ENCODE peak calls at places on chromosome 20, in ten cellular contexts. One of them, this sample, is unnamed.

GRCh38 chr20:61964675-61965605 is 100.7 kb downstream of the TAF4 start:
- DNase-seq in retina: no peak
- DNase-seq in NB4: no peak
- DNase-seq in HT1080: no peak
- DNase-seq in GM12864: no peak
- DNase-seq in NCI-H1092 treated with DMSO at 0.1 percent for 48 hours: no peak
- DNase-seq in ovary: peak; percentile 11
- DNase-seq in stimulated activated CD4-positive, alpha-beta T cell treated with anti-CD3 and anti-CD28 coated beads, TNF-alpha, amount 100 ng/mL, for 48 hours: no peak
- DNase-seq in B cell: no peak
- DNase-seq in NCI-H460: no peak
- DNase-seq in this sample: no peak

GRCh38 chr20:568097-568864 is 24.7 kb upstream of the CSNK2A1 start:
- DNase-seq in retina: peak; percentile 22
- DNase-seq in NB4: no peak
- DNase-seq in HT1080: no peak
- DNase-seq in GM12864: no peak
- DNase-seq in NCI-H1092 treated with DMSO at 0.1 percent for 48 hours: no peak
- DNase-seq in ovary: no peak
- DNase-seq in stimulated activated CD4-positive, alpha-beta T cell treated with anti-CD3 and anti-CD28 coated beads, TNF-alpha, amount 100 ng/mL, for 48 hours: no peak
- DNase-seq in B cell: no peak
- DNase-seq in NCI-H460: no peak
- DNase-seq in this sample: no peak

GRCh38 chr20:16215056-16215455 is 358.2 kb downstream of the KIF16B start:
- DNase-seq in retina: no peak
- DNase-seq in NB4: no peak
- DNase-seq in HT1080: no peak
- DNase-seq in GM12864: no peak
- DNase-seq in NCI-H1092 treated with DMSO at 0.1 percent for 48 hours: no peak
- DNase-seq in ovary: no peak
- DNase-seq in stimulated activated CD4-positive, alpha-beta T cell treated with anti-CD3 and anti-CD28 coated beads, TNF-alpha, amount 100 ng/mL, for 48 hours: no peak
- DNase-seq in B cell: no peak
- DNase-seq in NCI-H460: no peak
- DNase-seq in this sample: no peak

GRCh38 chr20:36066777-36067176 is 87.8 kb upstream of the EPB41L1 start:
- DNase-seq in retina: no peak
- DNase-seq in NB4: no peak
- DNase-seq in HT1080: no peak
- DNase-seq in GM12864: no peak
- DNase-seq in NCI-H1092 treated with DMSO at 0.1 percent for 48 hours: peak; percentile 88
- DNase-seq in ovary: no peak
- DNase-seq in stimulated activated CD4-positive, alpha-beta T cell treated with anti-CD3 and anti-CD28 coated beads, TNF-alpha, amount 100 ng/mL, for 48 hours: no peak
- DNase-seq in B cell: no peak
- DNase-seq in NCI-H460: no peak
- DNase-seq in this sample: no peak

GRCh38 chr20:8837396-8837795 is 231.5 kb upstream of the PLCB4 start:
- DNase-seq in retina: no peak
- DNase-seq in NB4: no peak
- DNase-seq in HT1080: peak; percentile 84
- DNase-seq in GM12864: no peak
- DNase-seq in NCI-H1092 treated with DMSO at 0.1 percent for 48 hours: no peak
- DNase-seq in ovary: no peak
- DNase-seq in stimulated activated CD4-positive, alpha-beta T cell treated with anti-CD3 and anti-CD28 coated beads, TNF-alpha, amount 100 ng/mL, for 48 hours: no peak
- DNase-seq in B cell: no peak
- DNase-seq in NCI-H460: no peak
- DNase-seq in this sample: no peak

GRCh38 chr20:10619427-10619826 is 54.4 kb downstream of the JAG1 start:
- DNase-seq in retina: no peak
- DNase-seq in NB4: no peak
- DNase-seq in HT1080: peak; percentile 84
- DNase-seq in GM12864: no peak
- DNase-seq in NCI-H1092 treated with DMSO at 0.1 percent for 48 hours: no peak
- DNase-seq in ovary: no peak
- DNase-seq in stimulated activated CD4-positive, alpha-beta T cell treated with anti-CD3 and anti-CD28 coated beads, TNF-alpha, amount 100 ng/mL, for 48 hours: no peak
- DNase-seq in B cell: no peak
- DNase-seq in NCI-H460: peak; percentile 80
- DNase-seq in this sample: no peak

GRCh38 chr20:20211274-20211987 is 156.5 kb upstream of the INSM1 start:
- DNase-seq in retina: no peak
- DNase-seq in NB4: no peak
- DNase-seq in HT1080: no peak
- DNase-seq in GM12864: no peak
- DNase-seq in NCI-H1092 treated with DMSO at 0.1 percent for 48 hours: no peak
- DNase-seq in ovary: no peak
- DNase-seq in stimulated activated CD4-positive, alpha-beta T cell treated with anti-CD3 and anti-CD28 coated beads, TNF-alpha, amount 100 ng/mL, for 48 hours: no peak
- DNase-seq in B cell: no peak
- DNase-seq in NCI-H460: no peak
- DNase-seq in this sample: no peak

GRCh38 chr20:61757678-61758555 is 307.8 kb downstream of the TAF4 start:
- DNase-seq in retina: no peak
- DNase-seq in NB4: no peak
- DNase-seq in HT1080: peak; percentile 44
- DNase-seq in GM12864: no peak
- DNase-seq in NCI-H1092 treated with DMSO at 0.1 percent for 48 hours: no peak
- DNase-seq in ovary: no peak
- DNase-seq in stimulated activated CD4-positive, alpha-beta T cell treated with anti-CD3 and anti-CD28 coated beads, TNF-alpha, amount 100 ng/mL, for 48 hours: no peak
- DNase-seq in B cell: no peak
- DNase-seq in NCI-H460: no peak
- DNase-seq in this sample: no peak

GRCh38 chr20:59468831-59469230 is 135.5 kb upstream of the PHACTR3 start:
- DNase-seq in retina: no peak
- DNase-seq in NB4: no peak
- DNase-seq in HT1080: no peak
- DNase-seq in GM12864: no peak
- DNase-seq in NCI-H1092 treated with DMSO at 0.1 percent for 48 hours: no peak
- DNase-seq in ovary: no peak
- DNase-seq in stimulated activated CD4-positive, alpha-beta T cell treated with anti-CD3 and anti-CD28 coated beads, TNF-alpha, amount 100 ng/mL, for 48 hours: no peak
- DNase-seq in B cell: no peak
- DNase-seq in NCI-H460: no peak
- DNase-seq in this sample: no peak

GRCh38 chr20:63857751-63858392 is 3.4 kb upstream of the ABHD16B start:
- DNase-seq in retina: peak; percentile 45
- DNase-seq in NB4: peak; percentile 25
- DNase-seq in HT1080: no peak
- DNase-seq in GM12864: no peak
- DNase-seq in NCI-H1092 treated with DMSO at 0.1 percent for 48 hours: no peak
- DNase-seq in ovary: peak; percentile 83
- DNase-seq in stimulated activated CD4-positive, alpha-beta T cell treated with anti-CD3 and anti-CD28 coated beads, TNF-alpha, amount 100 ng/mL, for 48 hours: no peak
- DNase-seq in B cell: no peak
- DNase-seq in NCI-H460: no peak
- DNase-seq in this sample: no peak